ENCODE peak calls at places on chromosomes 6 and 20, in four cellular contexts. One of them, this sample, is unnamed.

GRCh38 chr6:73523434-73524123 is 2.7 kb upstream of the EEF1A1 start:
- DNase-seq in GM12891: peak
- DNase-seq in K562: peak
- DNase-seq in GM12878: no peak
- DNase-seq in this sample: peak

GRCh38 chr20:56788041-56788670 is 159.1 kb downstream of the TFAP2C start:
- DNase-seq in K562: no peak
- DNase-seq in GM12891: no peak
- DNase-seq in GM12878: no peak
- DNase-seq in this sample: peak

GRCh38 chr6:106360410-106360988 is at the start of gene CRYBG1:
- DNase-seq in K562: peak
- DNase-seq in GM12878: no peak
- DNase-seq in GM12891: peak
- DNase-seq in this sample: peak

GRCh38 chr6:114467931-114468330 is 125.1 kb upstream of the HS3ST5 start:
- DNase-seq in GM12891: no peak
- DNase-seq in K562: no peak
- DNase-seq in GM12878: no peak
- DNase-seq in this sample: no peak

GRCh38 chr6:122712093-122712863 is 67.2 kb upstream of the FABP7 start:
- DNase-seq in GM12891: no peak
- DNase-seq in GM12878: no peak
- DNase-seq in K562: peak
- DNase-seq in this sample: no peak

GRCh38 chr6:28980797-28981390 is 24.2 kb downstream of the ZNF311 start:
- DNase-seq in GM12891: peak
- DNase-seq in GM12878: peak
- DNase-seq in K562: peak
- DNase-seq in this sample: peak

GRCh38 chr6:125930810-125931418 is 25.7 kb upstream of the HINT3 start:
- DNase-seq in GM12878: no peak
- DNase-seq in K562: no peak
- DNase-seq in GM12891: no peak
- DNase-seq in this sample: no peak

GRCh38 chr20:50874758-50875665 is 56.2 kb downstream of the ADNP start:
- DNase-seq in GM12878: no peak
- DNase-seq in GM12891: no peak
- DNase-seq in K562: no peak
- DNase-seq in this sample: no peak

GRCh38 chr20:44532248-44532980 is 10.5 kb upstream of the SERINC3 start:
- DNase-seq in GM12878: no peak
- DNase-seq in GM12891: no peak
- DNase-seq in K562: no peak
- DNase-seq in this sample: no peak

GRCh38 chr20:44523746-44524145 is 1.9 kb upstream of the SERINC3 start:
- DNase-seq in K562: no peak
- DNase-seq in GM12891: no peak
- DNase-seq in GM12878: no peak
- DNase-seq in this sample: no peak

GRCh38 chr20:44526129-44526528 is 4.3 kb upstream of the SERINC3 start:
- DNase-seq in GM12878: no peak
- DNase-seq in K562: no peak
- DNase-seq in GM12891: no peak
- DNase-seq in this sample: no peak

GRCh38 chr20:44527716-44528199 is 5.9 kb upstream of the SERINC3 start:
- DNase-seq in GM12878: no peak
- DNase-seq in K562: no peak
- DNase-seq in GM12891: no peak
- DNase-seq in this sample: no peak

DNA sequence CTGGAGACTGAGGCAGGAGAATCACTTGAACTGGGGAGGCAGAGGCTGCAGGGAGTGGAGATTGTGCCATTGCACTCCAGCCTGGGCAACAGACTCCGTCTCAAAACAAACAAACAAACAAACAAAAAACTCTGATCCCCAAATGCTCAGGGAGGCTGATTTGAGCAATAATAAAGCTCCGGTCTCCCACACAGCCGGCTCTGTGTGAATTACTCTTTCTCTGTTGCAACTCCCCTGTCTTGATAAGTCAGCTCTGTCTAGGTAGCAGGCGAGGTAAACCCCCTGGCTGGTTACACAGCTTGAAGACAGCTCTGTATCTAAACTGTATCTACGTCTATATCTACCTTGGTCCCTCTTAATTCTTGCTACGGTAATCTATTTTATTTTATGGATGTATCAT is 6.4 kb upstream of the SERINC3 start:
- DNase-seq in GM12878: no peak
- DNase-seq in GM12891: no peak
- DNase-seq in K562: no peak
- DNase-seq in this sample: no peak
- TF ChIP-seq SPI1 in GM12878: no peak
- TF ChIP-seq SPI1 in GM12891: no peak
- TF ChIP-seq SPI1 in K562: no peak
- TF ChIP-seq SPI1 in this sample: no peak

GRCh38 chr6:111874030-111874425 is 776 bp upstream of the FYN start:
- DNase-seq in GM12878: no peak
- DNase-seq in GM12891: no peak
- DNase-seq in K562: no peak
- DNase-seq in this sample: no peak
- TF ChIP-seq SPI1 in GM12878: no peak
- TF ChIP-seq SPI1 in GM12891: no peak
- TF ChIP-seq SPI1 in K562: no peak
- TF ChIP-seq SPI1 in this sample: no peak

DNA sequence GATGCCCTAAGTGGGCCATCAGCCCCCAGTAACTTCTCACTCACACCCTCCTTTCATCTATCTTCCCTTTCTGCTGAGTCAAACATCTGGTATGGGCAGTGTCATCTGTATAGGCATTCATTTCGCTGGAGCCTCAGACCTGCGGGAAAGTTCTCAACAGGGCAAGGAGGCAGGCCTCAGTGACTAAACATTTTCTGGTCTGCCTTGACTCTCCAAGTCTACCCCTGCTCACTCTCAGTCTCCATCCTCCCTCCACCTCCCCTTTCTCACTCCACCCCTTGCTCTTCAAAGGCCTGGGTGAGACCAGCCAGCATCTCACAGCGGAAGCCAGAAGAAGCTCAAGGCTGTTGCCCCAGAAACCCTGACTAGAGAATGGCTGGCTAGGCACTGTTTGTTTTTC is 105.0 kb upstream of the BEND6 start:
- DNase-seq in K562: no peak
- DNase-seq in GM12878: no peak
- DNase-seq in GM12891: no peak
- DNase-seq in this sample: no peak
- TF ChIP-seq SPI1 in K562: no peak
- TF ChIP-seq SPI1 in GM12878: no peak
- TF ChIP-seq SPI1 in GM12891: no peak
- TF ChIP-seq SPI1 in this sample: no peak

DNA sequence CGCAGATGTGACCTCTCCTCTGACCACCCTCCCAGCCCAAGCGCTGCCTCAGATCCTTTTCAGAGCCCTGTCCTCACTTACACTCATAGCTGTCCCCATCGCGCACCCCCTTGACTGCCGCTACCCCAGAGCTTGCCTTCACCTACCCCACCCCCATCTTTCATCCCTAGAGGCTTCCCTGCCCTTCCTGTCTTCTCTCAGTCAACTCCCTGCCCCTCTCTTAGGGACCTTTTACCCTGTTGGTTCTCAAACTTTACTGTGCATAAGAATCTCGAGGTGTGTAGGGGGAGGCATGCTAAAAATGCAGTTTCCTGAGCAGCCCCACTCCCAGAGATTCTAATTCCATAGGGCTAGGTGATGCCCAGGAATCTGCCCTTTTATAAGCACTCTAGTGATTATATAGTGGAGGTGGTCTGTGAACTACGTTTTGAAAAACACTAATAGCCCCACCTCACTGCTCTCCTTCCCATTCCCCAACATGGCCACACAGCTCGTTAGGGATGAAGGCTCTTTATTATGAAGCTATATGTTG is 725 bp downstream of the TM9SF4 start:
- DNase-seq in GM12878: no peak
- DNase-seq in K562: no peak
- DNase-seq in GM12891: no peak
- DNase-seq in this sample: no peak
- TF ChIP-seq SPI1 in GM12878: no peak
- TF ChIP-seq SPI1 in K562: no peak
- TF ChIP-seq SPI1 in GM12891: no peak
- TF ChIP-seq SPI1 in this sample: no peak

GRCh38 chr6:109441069-109441816 is 719 bp downstream of the SMPD2 start:
- DNase-seq in GM12878: no peak
- DNase-seq in GM12891: no peak
- DNase-seq in K562: peak
- DNase-seq in this sample: peak
- TF ChIP-seq SPI1 in GM12878: no peak
- TF ChIP-seq SPI1 in GM12891: no peak
- TF ChIP-seq SPI1 in K562: no peak
- TF ChIP-seq SPI1 in this sample: no peak

GRCh38 chr6:109687271-109687721 is 3.7 kb downstream of the AK9 start:
- DNase-seq in GM12878: no peak
- DNase-seq in GM12891: no peak
- DNase-seq in K562: no peak
- DNase-seq in this sample: peak
- TF ChIP-seq SPI1 in GM12878: no peak
- TF ChIP-seq SPI1 in GM12891: no peak
- TF ChIP-seq SPI1 in K562: no peak
- TF ChIP-seq SPI1 in this sample: no peak

GRCh38 chr6:22622390-22622789 is 53.0 kb downstream of the HDGFL1 start:
- DNase-seq in GM12878: no peak
- DNase-seq in K562: no peak
- DNase-seq in GM12891: no peak
- DNase-seq in this sample: no peak
- TF ChIP-seq SPI1 in GM12878: no peak
- TF ChIP-seq SPI1 in K562: no peak
- TF ChIP-seq SPI1 in GM12891: no peak
- TF ChIP-seq SPI1 in this sample: no peak

GRCh38 chr6:149433901-149434300 is 33.8 kb downstream of the SUMO4 start:
- DNase-seq in K562: no peak
- DNase-seq in GM12878: no peak
- DNase-seq in GM12891: no peak
- DNase-seq in this sample: no peak
- TF ChIP-seq SPI1 in K562: no peak
- TF ChIP-seq SPI1 in GM12878: no peak
- TF ChIP-seq SPI1 in GM12891: no peak
- TF ChIP-seq SPI1 in this sample: no peak

DNA sequence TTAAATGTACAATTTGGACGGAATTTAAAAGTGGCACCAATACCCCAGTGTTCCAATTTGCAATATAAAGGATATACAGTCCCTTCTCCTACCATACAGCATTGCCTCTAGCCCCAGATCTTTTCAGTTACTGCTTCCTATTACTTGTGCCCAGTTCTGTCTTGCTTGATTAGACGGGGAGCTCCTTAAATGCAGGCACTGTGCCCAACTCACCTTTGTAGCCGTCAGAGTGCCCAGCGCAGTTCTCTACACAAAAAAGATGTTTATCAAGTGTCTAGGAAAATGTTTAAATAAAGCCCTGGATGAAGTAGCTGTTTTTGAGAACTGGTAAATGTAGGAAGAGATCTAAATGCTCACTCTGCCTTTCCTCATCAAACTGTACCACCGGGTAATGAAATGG is 7.6 kb downstream of the TAP2 start:
- DNase-seq in K562: no peak
- DNase-seq in GM12891: no peak
- DNase-seq in GM12878: no peak
- DNase-seq in this sample: no peak
- TF ChIP-seq SPI1 in K562: no peak
- TF ChIP-seq SPI1 in GM12891: no peak
- TF ChIP-seq SPI1 in GM12878: no peak
- TF ChIP-seq SPI1 in this sample: no peak